ENCODE peak calls at places on chromosomes 2 and 18, in nine cellular contexts. H, S, F, G, V, L, A, P and W are unnamed samples.

GRCh38 chr2:235017441-235017840 is 65.6 kb downstream of the SH3BP4 start:
- DNase-seq in P (no peak), L (no peak), F (no peak), S (no peak), H (no peak), G (no peak), V (no peak), A (no peak), W (no peak)

GRCh38 chr2:237685408-237685807 is 58.0 kb downstream of the LRRFIP1 start:
- DNase-seq in P (no peak), H (peak), V (no peak), S (no peak), L (no peak), F (no peak), G (no peak), A (no peak), W (no peak)

GRCh38 chr2:42256502-42256901 is 87.3 kb downstream of the EML4 start:
- DNase-seq in G (no peak), H (no peak), L (no peak), F (no peak), A (no peak), P (no peak), V (no peak), S (no peak), W (no peak)

GRCh38 chr2:44291281-44292248 is 16.3 kb downstream of the SLC3A1 start:
- DNase-seq in H (peak), L (peak), G (peak), V (peak), S (peak), F (peak), P (peak), A (peak), W (peak)

GRCh38 chr18:41703744-41704530 is 251.1 kb upstream of the PIK3C3 start:
- DNase-seq in V (no peak), P (no peak), A (no peak), G (no peak), L (no peak), F (no peak), S (no peak), H (no peak), W (no peak)

GRCh38 chr2:134446431-134447091 is 192.7 kb downstream of the MGAT5 start:
- DNase-seq in L (peak), V (no peak), S (no peak), F (peak), A (no peak), P (peak), H (peak), G (no peak), W (no peak)

GRCh38 chr18:74342416-74343043 is 26.9 kb downstream of the C18orf63 start:
- DNase-seq in V (peak), A (no peak), F (no peak), G (no peak), L (peak), S (peak), H (peak), P (peak), W (peak)

GRCh38 chr2:143607446-143608110 is 478.4 kb downstream of the ARHGAP15 start:
- DNase-seq in A (no peak), F (no peak), G (no peak), P (no peak), S (peak), V (no peak), H (no peak), L (peak), W (no peak)

GRCh38 chr2:48251437-48252148 is 278.4 kb upstream of the STON1 start:
- DNase-seq in F (no peak), V (no peak), H (no peak), G (no peak), L (no peak), A (no peak), S (no peak), P (no peak), W (no peak)

GRCh38 chr18:44679912-44680270 is 797 bp upstream of the SETBP1 start:
- DNase-seq in G (peak), P (peak), S (peak), V (peak), H (peak), F (peak), A (peak), L (no peak), W (no peak)

GRCh38 chr2:181447040-181447439 is 10.1 kb upstream of the ITGA4 start:
- DNase-seq in V (no peak), S (no peak), P (no peak), G (no peak), F (no peak), A (no peak), H (no peak), L (no peak), W (no peak)

GRCh38 chr2:73263540-73264331 is 20.5 kb downstream of the FBXO41 start:
- DNase-seq in H (no peak), G (no peak), F (no peak), S (no peak), V (no peak), A (no peak), L (no peak), P (no peak), W (no peak)

GRCh38 chr2:33476100-33476792 is at the start of gene RASGRP3:
- DNase-seq in V (peak), S (peak), G (peak), H (peak), P (peak), A (peak), L (peak), F (peak), W (peak)

GRCh38 chr2:217846321-217846743 is 156.5 kb downstream of the TNS1 start:
- DNase-seq in P (peak), F (no peak), L (no peak), S (no peak), G (no peak), H (no peak), A (no peak), V (no peak), W (no peak)

GRCh38 chr2:3837086-3837485 is 133.7 kb downstream of the DCDC2C start:
- DNase-seq in A (no peak), L (no peak), V (no peak), F (no peak), G (no peak), H (no peak), P (no peak), S (no peak), W (no peak)

GRCh38 chr18:21364471-21364870 is 122.4 kb downstream of the GREB1L start:
- DNase-seq in L (no peak), S (no peak), F (no peak), A (no peak), P (no peak), G (no peak), V (no peak), H (no peak), W (no peak)

GRCh38 chr2:136378712-136379595 is 261.0 kb upstream of the CXCR4 start:
- DNase-seq in G (peak), L (peak), V (peak), F (peak), H (peak), P (peak), A (no peak), S (peak), W (peak)

GRCh38 chr2:60641866-60642788 is 88.7 kb upstream of the BCL11A start:
- DNase-seq in S (peak), A (no peak), G (no peak), H (peak), P (peak), V (peak), F (no peak), L (peak), W (peak)

GRCh38 chr18:49335677-49336076 is 124.8 kb downstream of the DYM start:
- DNase-seq in G (no peak), H (no peak), V (peak), A (no peak), F (no peak), L (no peak), S (no peak), P (no peak), W (no peak)

GRCh38 chr2:238459081-238459629 is 32.4 kb downstream of the ASB1 start:
- DNase-seq in V (no peak), G (peak), H (peak), S (peak), L (no peak), A (no peak), F (no peak), P (no peak), W (no peak)

GRCh38 chr18:46291149-46291548 is 187.0 kb downstream of the HAUS1 start:
- DNase-seq in G (no peak), A (no peak), L (no peak), V (no peak), H (no peak), P (no peak), S (no peak), F (no peak), W (no peak)

GRCh38 chr18:8121942-8122480 is 487.2 kb upstream of the RAB12 start:
- DNase-seq in F (peak), P (peak), L (peak), G (no peak), H (peak), A (no peak), S (peak), V (peak), W (peak)

GRCh38 chr2:8653485-8653884 is 28.4 kb upstream of the ID2 start:
- DNase-seq in S (no peak), L (no peak), H (no peak), V (no peak), G (no peak), F (no peak), A (no peak), P (no peak), W (peak)

GRCh38 chr2:43127208-43127940 is 99.0 kb downstream of the ZFP36L2 start:
- DNase-seq in A (peak), F (no peak), V (peak), H (peak), G (no peak), P (no peak), S (no peak), L (no peak), W (no peak)

GRCh38 chr2:4255491-4255890 is 552.1 kb downstream of the DCDC2C start:
- DNase-seq in F (no peak), G (no peak), P (no peak), L (no peak), V (no peak), S (no peak), A (no peak), H (no peak), W (no peak)

GRCh38 chr2:70247364-70248144 is 874 bp downstream of the TIA1 start:
- DNase-seq in S (no peak), A (no peak), V (no peak), F (no peak), H (peak), L (peak), P (peak), G (no peak), W (no peak)

GRCh38 chr18:79320216-79320615 is 75.5 kb upstream of the NFATC1 start:
- DNase-seq in V (no peak), P (no peak), L (no peak), G (no peak), F (no peak), A (no peak), H (no peak), S (no peak), W (no peak)